ENCODE peak calls at places on chromosome 15, in nine cellular contexts. W is A673, T is C1 segment of cervical spinal cord, M is astrocyte of the cerebellum, Q is pons, I is type B pancreatic cell, G is colonic mucosa, P is NCI-H187 treated with DMSO at 0.1 percent for 48 hours, S is AG09319. Y is an unnamed sample.

GRCh38 chr15:98067339-98067738 is 106.8 kb downstream of the ARRDC4 start:
- DNase-seq in W (peak), T (no peak), M (no peak), Q (no peak), I (no peak), G (no peak), P (no peak), S (peak), Y (no peak)

GRCh38 chr15:80533934-80534333 is 129.8 kb downstream of the ARNT2 start:
- DNase-seq in W (no peak), T (no peak), M (no peak), Q (no peak), I (no peak), G (no peak), P (no peak), S (no peak), Y (no peak)

GRCh38 chr15:100663066-100663465 is 60.7 kb downstream of the ASB7 start:
- DNase-seq in W (peak), T (no peak), M (no peak), Q (no peak), I (no peak), G (no peak), P (no peak), S (no peak), Y (no peak)

GRCh38 chr15:49686626-49687025 is 65.8 kb downstream of the DTWD1 start:
- DNase-seq in W (no peak), T (no peak), M (peak), Q (no peak), I (no peak), G (no peak), P (no peak), S (no peak), Y (no peak)

GRCh38 chr15:88465633-88466219 is 1.5 kb downstream of the MRPL46 start:
- DNase-seq in W (no peak), T (no peak), M (no peak), Q (no peak), I (no peak), G (no peak), P (no peak), S (no peak), Y (no peak)

GRCh38 chr15:82263350-82263749 is 732 bp downstream of the SAXO2 start:
- DNase-seq in W (no peak), T (no peak), M (no peak), Q (peak), I (no peak), G (peak), P (no peak), S (no peak), Y (no peak)

GRCh38 chr15:85988741-85989140 is 90.9 kb upstream of the AGBL1 start:
- DNase-seq in W (no peak), T (no peak), M (no peak), Q (no peak), I (no peak), G (no peak), P (no peak), S (no peak), Y (no peak)

GRCh38 chr15:23594252-23594770 is 28.8 kb downstream of the MKRN3 start:
- DNase-seq in W (no peak), T (no peak), M (no peak), Q (no peak), I (no peak), G (no peak), P (no peak), S (no peak), Y (no peak)

GRCh38 chr15:70853270-70853854 is 595 bp downstream of the LARP6 start:
- DNase-seq in W (peak), T (peak), M (peak), Q (no peak), I (no peak), G (no peak), P (no peak), S (no peak), Y (no peak)

GRCh38 chr15:51782357-51782896 is 31.0 kb downstream of the TMOD2 start:
- DNase-seq in W (peak), T (no peak), M (no peak), Q (no peak), I (no peak), G (no peak), P (no peak), S (no peak), Y (no peak)

GRCh38 chr15:90863987-90864386 is 4.4 kb upstream of the FURIN start:
- DNase-seq in W (no peak), T (no peak), M (no peak), Q (no peak), I (no peak), G (no peak), P (no peak), S (no peak), Y (no peak)

GRCh38 chr15:71003314-71003713 is 110.7 kb downstream of the LRRC49 start:
- DNase-seq in W (no peak), T (no peak), M (no peak), Q (no peak), I (no peak), G (no peak), P (no peak), S (no peak), Y (no peak)

GRCh38 chr15:56342653-56343052 is 22.6 kb upstream of the TEX9 start:
- DNase-seq in W (no peak), T (no peak), M (no peak), Q (no peak), I (no peak), G (no peak), P (no peak), S (no peak), Y (no peak)

Y was measured in kidney epithelial cell.